ENCODE peak calls at places on chromosomes 12 and 14, in six cellular contexts. W is upper lobe of left lung, N is RWPE1, B is left ventricle myocardium inferior, T is heart left ventricle, E is astrocyte of the spinal cord. F is an unnamed sample.

GRCh38 chr12:106304001-106304421 is 1.5 kb downstream of the TCP11L2 start:
- DNase-seq in W (no peak), N (no peak), B (no peak), T (no peak), E (no peak), F (no peak)

GRCh38 chr14:102316048-102316745 is 3.3 kb upstream of the ZNF839 start:
- DNase-seq in W (no peak), N (no peak), B (no peak), T (peak; percentile 57), E (no peak), F (no peak)

GRCh38 chr12:24488091-24488596 is 460.8 kb downstream of the BCAT1 start:
- DNase-seq in W (no peak), N (no peak), B (no peak), T (no peak), E (peak; percentile 48), F (no peak)

GRCh38 chr12:1795785-1796514 is 24.4 kb upstream of the LRTM2 start:
- DNase-seq in W (peak; percentile 97), N (peak; percentile 78), B (peak; percentile 94), T (peak; percentile 96), E (peak; percentile 81), F (peak; percentile 92)

GRCh38 chr12:2003676-2004112 is 563 bp downstream of the DCP1B start:
- DNase-seq in W (no peak), N (peak; percentile 9), B (no peak), T (no peak), E (no peak), F (no peak)

GRCh38 chr14:95774265-95775160 is 60.6 kb upstream of the TCL1A start:
- DNase-seq in W (peak; percentile 25), N (peak; percentile 42), B (no peak), T (no peak), E (peak; percentile 14), F (no peak)

GRCh38 chr14:54312166-54312801 is 84.5 kb upstream of the CDKN3 start:
- DNase-seq in W (no peak), N (peak; percentile 89), B (no peak), T (peak; percentile 32), E (peak; percentile 92), F (no peak)

GRCh38 chr12:123763093-123763492 is 992 bp downstream of the DNAH10 start:
- DNase-seq in W (peak; percentile 28), N (no peak), B (no peak), T (no peak), E (no peak), F (no peak)

GRCh38 chr12:89343127-89343526 is 9.2 kb downstream of the DUSP6 start:
- DNase-seq in W (no peak), N (no peak), B (peak; percentile 68), T (peak; percentile 74), E (peak; percentile 65), F (no peak)

GRCh38 chr14:103943673-103944072 is 1.3 kb upstream of the RD3L start:
- DNase-seq in W (no peak), N (no peak), B (no peak), T (no peak), E (no peak), F (no peak)

GRCh38 chr12:53729659-53730058 is 2.4 kb upstream of the CALCOCO1 start:
- DNase-seq in W (no peak), N (no peak), B (no peak), T (no peak), E (no peak), F (no peak)

GRCh38 chr12:128819293-128820144 is 4.2 kb downstream of the SLC15A4 start:
- DNase-seq in W (no peak), N (no peak), B (no peak), T (no peak), E (no peak), F (no peak)

GRCh38 chr14:85471744-85472143 is 58.2 kb upstream of the FLRT2 start:
- DNase-seq in W (peak; percentile 26), N (peak; percentile 49), B (no peak), T (no peak), E (peak; percentile 92), F (no peak)

GRCh38 chr14:22658951-22659350 is 14.8 kb upstream of the OR6J1 start:
- DNase-seq in W (no peak), N (no peak), B (no peak), T (no peak), E (no peak), F (no peak)

GRCh38 chr14:22656226-22656625 is 12.1 kb upstream of the OR6J1 start:
- DNase-seq in W (no peak), N (no peak), B (no peak), T (no peak), E (no peak), F (no peak)

GRCh38 chr14:22660654-22661053 is 16.5 kb upstream of the OR6J1 start:
- DNase-seq in W (no peak), N (no peak), B (no peak), T (no peak), E (no peak), F (no peak)

GRCh38 chr14:22656945-22657711 is 13.0 kb upstream of the OR6J1 start:
- DNase-seq in W (no peak), N (no peak), B (no peak), T (no peak), E (peak; percentile 85), F (no peak)

DNA sequence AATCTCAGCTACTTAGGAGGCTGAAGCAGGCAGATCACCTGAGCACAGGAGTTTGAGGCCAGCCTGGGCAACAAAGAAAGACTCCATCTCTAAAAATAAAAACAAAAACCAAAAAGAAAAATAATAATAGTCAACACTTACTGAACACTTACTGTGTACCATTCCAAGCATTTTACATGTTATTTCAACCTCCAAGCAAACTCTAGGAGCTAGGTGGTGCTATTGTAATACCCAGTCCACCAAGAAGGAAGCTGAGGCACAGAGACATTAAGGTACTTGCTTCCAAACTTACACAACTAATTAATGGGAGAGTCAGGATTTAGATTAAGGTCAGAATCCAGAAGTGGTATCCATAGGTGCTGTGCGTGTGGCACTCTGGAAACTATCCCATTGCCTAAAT is 13.7 kb upstream of the OR6J1 start:
- DNase-seq in W (no peak), N (peak; percentile 27), B (no peak), T (no peak), E (peak; percentile 70), F (no peak)
- TF ChIP-seq CTCF in W (peak; percentile 19), N (no peak), B (peak; percentile 52), T (peak; percentile 43), E (peak; percentile 57), F (no peak)

GRCh38 chr12:121107681-121108080 is 25.0 kb upstream of the P2RX7 start:
- DNase-seq in W (no peak), N (no peak), B (no peak), T (no peak), E (no peak), F (no peak)

GRCh38 chr12:121099779-121100178 is 32.9 kb upstream of the P2RX7 start:
- DNase-seq in W (no peak), N (no peak), B (no peak), T (no peak), E (no peak), F (no peak)

DNA sequence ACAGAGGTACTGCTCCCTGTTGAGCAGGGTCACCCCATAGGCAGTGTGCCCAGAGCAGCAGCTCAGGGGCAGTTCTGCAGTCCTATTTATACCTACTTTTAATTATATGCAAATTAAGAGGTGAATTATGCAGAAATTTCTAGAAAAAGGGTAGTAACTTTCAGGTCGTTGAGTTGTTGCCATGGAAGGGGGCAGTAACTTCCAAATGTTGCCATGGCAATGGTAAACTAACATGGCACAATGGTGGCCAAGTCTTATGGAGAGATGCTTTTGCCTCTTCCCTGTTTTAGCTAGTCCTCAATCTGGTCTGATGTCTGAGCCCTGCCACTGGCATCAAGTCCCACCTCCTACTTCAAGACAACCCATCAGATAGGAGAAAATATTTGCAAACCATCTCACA is 30.4 kb upstream of the P2RX7 start:
- DNase-seq in W (no peak), N (no peak), B (no peak), T (no peak), E (no peak), F (no peak)
- TF ChIP-seq CTCF in W (no peak), N (no peak), B (no peak), T (no peak), E (no peak), F (no peak)

DNA sequence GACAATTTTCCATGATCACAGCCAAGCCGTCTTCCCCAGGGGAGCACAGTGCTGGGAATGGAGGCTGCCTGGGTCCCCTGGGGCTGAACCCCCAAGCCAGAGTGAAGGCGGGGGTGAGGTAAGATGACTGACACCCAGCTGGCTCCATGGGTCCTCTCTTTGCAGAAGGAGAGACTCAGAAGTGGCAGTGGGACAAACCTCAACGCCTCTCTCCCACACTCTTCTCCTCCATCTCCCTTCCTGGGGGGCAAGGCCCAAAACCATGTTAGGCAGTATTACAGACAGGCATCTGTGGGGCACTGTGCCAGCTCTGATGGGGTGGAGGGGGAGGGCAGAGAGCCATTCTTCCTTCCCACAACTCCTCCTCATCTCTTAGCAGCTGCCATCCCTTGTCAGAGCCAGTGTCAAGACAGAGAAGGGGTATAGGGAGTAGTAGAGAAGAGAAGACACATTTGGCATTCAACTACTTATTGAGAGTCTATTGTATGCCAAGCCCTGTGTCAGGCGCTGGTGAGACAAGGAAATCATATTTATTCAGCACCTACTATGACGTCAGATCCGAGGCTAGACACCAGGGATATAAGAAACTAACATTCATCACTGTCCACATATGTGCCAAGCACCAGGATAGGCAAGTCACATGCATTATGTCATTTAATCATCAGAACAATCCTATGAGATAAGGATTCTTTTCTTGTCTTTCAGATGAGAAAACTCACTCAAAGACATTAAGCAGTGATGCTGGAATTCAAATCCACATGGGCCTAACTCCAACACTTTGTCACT is 3.5 kb downstream of the ITGA7 start:
- DNase-seq in W (no peak), N (no peak), B (no peak), T (peak; percentile 74), E (no peak), F (no peak)
- TF ChIP-seq CTCF in W (no peak), N (no peak), B (no peak), T (no peak), E (no peak), F (no peak)

DNA sequence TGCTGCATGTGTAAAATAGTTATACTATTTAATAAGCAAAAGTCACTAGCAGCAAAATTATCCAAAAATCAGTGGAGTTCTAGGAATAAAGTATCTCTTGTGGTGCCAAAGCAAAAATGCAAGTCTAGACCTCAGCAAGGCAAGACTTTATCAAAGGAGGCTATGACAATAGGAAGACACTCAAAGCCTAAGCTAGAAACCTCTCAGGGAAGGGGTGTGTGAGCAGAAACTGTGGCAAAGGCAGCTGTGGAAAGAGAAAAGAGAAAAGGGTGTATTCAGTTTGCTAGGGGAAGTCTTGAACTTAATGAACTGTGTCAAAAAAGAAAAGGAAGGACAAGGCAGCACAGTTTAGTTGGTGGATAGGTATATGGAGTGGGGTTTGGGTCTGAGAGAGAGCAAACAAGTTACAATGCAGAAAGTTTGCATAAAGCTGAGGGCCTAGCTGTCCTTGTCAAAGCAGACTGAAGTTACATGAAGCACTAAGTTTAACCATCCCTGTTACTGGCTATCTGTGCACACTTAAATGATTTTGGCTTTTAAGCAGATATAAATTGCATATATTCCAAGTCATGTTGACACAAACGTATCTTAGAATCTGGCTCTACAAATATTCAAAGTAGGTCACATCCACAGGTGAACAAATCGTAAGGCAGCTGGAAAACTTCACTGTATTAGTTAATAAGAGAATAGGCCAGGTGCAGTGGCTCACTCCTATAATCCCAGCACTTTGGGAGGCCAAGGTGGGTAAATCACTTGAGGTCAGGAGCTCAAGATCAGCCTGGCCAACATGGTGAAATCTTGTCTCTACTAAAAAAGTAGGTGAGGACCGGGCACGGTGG is 31.0 kb upstream of the AMN1 start:
- DNase-seq in W (no peak), N (no peak), B (no peak), T (no peak), E (no peak), F (no peak)
- TF ChIP-seq CTCF in W (no peak), N (no peak), B (no peak), T (no peak), E (no peak), F (no peak)

GRCh38 chr12:109625131-109625559 is 51.6 kb downstream of the MVK start:
- DNase-seq in W (no peak), N (peak; percentile 20), B (peak; percentile 19), T (peak; percentile 50), E (peak; percentile 5), F (no peak)
- TF ChIP-seq CTCF in W (no peak), N (no peak), B (no peak), T (no peak), E (no peak), F (no peak)

GRCh38 chr14:75295061-75295461 is 16.4 kb downstream of the FOS start:
- DNase-seq in W (peak; percentile 81), N (peak; percentile 67), B (peak; percentile 57), T (peak; percentile 67), E (peak; percentile 76), F (no peak)
- TF ChIP-seq CTCF in W (no peak), N (no peak), B (no peak), T (no peak), E (no peak), F (no peak)